ENCODE peak calls at places on chromosomes 1 and 21, in seven cellular contexts. P is IMR-90, D is heart left ventricle, F is Peyer's patch, I is HepG2, K is breast epithelium, Y is HCT116. B is an unnamed sample. For H3K4me1, the result is how much of the 10 kb centered on the place peaks cover.

GRCh38 chr1:209527993-209528392 is 55.5 kb upstream of the CAMK1G start:
- DNase-seq in P (no peak), D (no peak), F (no peak), I (peak), K (no peak), Y (no peak), B (no peak)

GRCh38 chr21:16330340-16331319 is 600.8 kb downstream of the USP25 start:
- DNase-seq in P (peak), D (no peak), F (no peak), I (peak), K (no peak), Y (peak), B (no peak)

GRCh38 chr1:26274801-26275425 is 5.0 kb upstream of the SH3BGRL3 start:
- DNase-seq in P (peak), D (peak), F (no peak), I (no peak), K (no peak), Y (no peak), B (no peak)

GRCh38 chr21:42597487-42598158 is 55.8 kb upstream of the PDE9A start:
- DNase-seq in P (no peak), D (no peak), F (no peak), I (no peak), K (no peak), Y (no peak), B (no peak)

GRCh38 chr1:182337736-182338571 is 53.6 kb downstream of the GLUL start:
- DNase-seq in P (no peak), D (no peak), F (no peak), I (no peak), K (no peak), Y (no peak), B (peak)

GRCh38 chr1:213371769-213372619 is 321.0 kb downstream of the RPS6KC1 start:
- DNase-seq in P (no peak), D (no peak), F (no peak), I (peak), K (no peak), Y (no peak), B (no peak)

GRCh38 chr21:27519357-27519756 is 552.5 kb upstream of the ADAMTS5 start:
- DNase-seq in P (peak), D (no peak), F (no peak), I (no peak), K (no peak), Y (no peak), B (no peak)

GRCh38 chr1:185823471-185823870 is 89.3 kb downstream of the HMCN1 start:
- DNase-seq in P (peak), D (no peak), F (no peak), I (no peak), K (no peak), Y (no peak), B (no peak)

GRCh38 chr1:86701731-86702130 is 2.6 kb upstream of the SH3GLB1 start:
- DNase-seq in P (no peak), D (no peak), F (no peak), I (no peak), K (no peak), Y (no peak), B (no peak)

GRCh38 chr1:176208034-176208433 is 948 bp upstream of the COP1 start:
- DNase-seq in P (no peak), D (no peak), F (no peak), I (no peak), K (no peak), Y (no peak), B (no peak)

GRCh38 chr1:158818560-158818959 is 12.6 kb upstream of the MNDA start:
- DNase-seq in P (no peak), D (no peak), F (no peak), I (no peak), K (no peak), Y (no peak), B (no peak)

GRCh38 chr1:26820784-26821269 is 5.7 kb upstream of the ZDHHC18 start:
- DNase-seq in P (no peak), D (no peak), F (peak), I (peak), K (no peak), Y (no peak), B (no peak)

GRCh38 chr1:152397474-152397873 is 16.6 kb downstream of the CRNN start:
- DNase-seq in P (no peak), D (no peak), F (no peak), I (peak), K (no peak), Y (peak), B (no peak)

GRCh38 chr1:40030528-40031135 is 9.9 kb upstream of the CAP1 start:
- DNase-seq in P (peak), D (no peak), F (no peak), I (no peak), K (peak), Y (no peak), B (no peak)

GRCh38 chr1:101316276-101316675 is 79.5 kb downstream of the S1PR1 start:
- DNase-seq in P (no peak), D (no peak), F (no peak), I (no peak), K (no peak), Y (no peak), B (no peak)

GRCh38 chr1:28097100-28097472 is 8.7 kb upstream of the EYA3 start:
- DNase-seq in P (no peak), D (no peak), F (no peak), I (no peak), K (no peak), Y (no peak), B (no peak)

GRCh38 chr1:167629681-167630567 is at the start of gene RCSD1:
- DNase-seq in P (no peak), D (peak), F (peak), I (no peak), K (no peak), Y (no peak), B (no peak)

GRCh38 chr1:151059342-151060240 is at the start of gene CDC42SE1:
- DNase-seq in P (peak), D (peak), F (peak), I (peak), K (peak), Y (peak), B (peak)

GRCh38 chr1:204130989-204131892 is 20.6 kb downstream of the ETNK2 start:
- DNase-seq in P (peak), D (peak), F (no peak), I (no peak), K (peak), Y (peak), B (peak)

GRCh38 chr1:61914823-61915482 is 172.7 kb downstream of the PATJ start:
- DNase-seq in P (no peak), D (no peak), F (no peak), I (peak), K (no peak), Y (peak), B (no peak)

GRCh38 chr1:235429143-235429542 is 61.9 kb downstream of the TBCE start:
- DNase-seq in P (no peak), D (no peak), F (no peak), I (no peak), K (no peak), Y (no peak), B (no peak)

GRCh38 chr1:13824626-13825025 is 124.6 kb downstream of the PRDM2 start:
- DNase-seq in P (no peak), D (no peak), F (no peak), I (no peak), K (no peak), Y (no peak), B (no peak)

GRCh38 chr1:32886012-32886827 is at the start of gene HPCA:
- DNase-seq in P (peak), D (peak), F (no peak), I (peak), K (no peak), Y (no peak), B (peak)

GRCh38 chr1:26027716-26028489 is 6.3 kb downstream of the EXTL1 start:
- DNase-seq in P (no peak), D (no peak), F (no peak), I (no peak), K (no peak), Y (no peak), B (no peak)

GRCh38 chr1:226736908-226737818 is 1.9 kb downstream of the ITPKB start:
- DNase-seq in P (peak), D (peak), F (peak), I (no peak), K (no peak), Y (no peak), B (peak)

GRCh38 chr21:34534522-34534921 is 22.5 kb upstream of the KCNE1 start:
- DNase-seq in P (no peak), D (no peak), F (no peak), I (peak), K (no peak), Y (no peak), B (no peak)

GRCh38 chr21:26506951-26507350 is 66.1 kb downstream of the CYYR1 start:
- DNase-seq in P (peak), D (no peak), F (no peak), I (no peak), K (no peak), Y (no peak), B (no peak)

GRCh38 chr1:171741872-171742576 is at the start of gene VAMP4:
- DNase-seq in P (peak), D (peak), F (peak), I (peak), K (peak), Y (peak), B (peak)

GRCh38 chr1:232571523-232571922 is 58.4 kb downstream of the SIPA1L2 start:
- DNase-seq in P (peak), D (no peak), F (no peak), I (no peak), K (no peak), Y (no peak), B (no peak)

GRCh38 chr1:49052102-49052501 is 275.4 kb upstream of the BEND5 start:
- DNase-seq in P (no peak), D (no peak), F (no peak), I (no peak), K (no peak), Y (no peak), B (no peak)

GRCh38 chr1:56450004-56450666 is 129.2 kb downstream of the PLPP3 start:
- DNase-seq in P (no peak), D (no peak), F (no peak), I (peak), K (no peak), Y (no peak), B (no peak)

GRCh38 chr1:56446531-56447098 is 132.7 kb downstream of the PLPP3 start:
- DNase-seq in P (peak), D (peak), F (no peak), I (no peak), K (no peak), Y (no peak), B (no peak)

GRCh38 chr1:56447732-56448276 is 131.6 kb downstream of the PLPP3 start:
- DNase-seq in P (no peak), D (no peak), F (no peak), I (no peak), K (no peak), Y (no peak), B (no peak)

GRCh38 chr1:56448529-56448928 is 130.8 kb downstream of the PLPP3 start:
- DNase-seq in P (no peak), D (no peak), F (no peak), I (no peak), K (no peak), Y (no peak), B (no peak)

GRCh38 chr1:56448937-56449336 is 130.4 kb downstream of the PLPP3 start:
- DNase-seq in P (peak), D (no peak), F (no peak), I (peak), K (no peak), Y (no peak), B (no peak)
- TF ChIP-seq POLR2A in P (no peak), D (no peak), F (no peak), I (no peak), K (no peak), Y (no peak), B (no peak)

DNA sequence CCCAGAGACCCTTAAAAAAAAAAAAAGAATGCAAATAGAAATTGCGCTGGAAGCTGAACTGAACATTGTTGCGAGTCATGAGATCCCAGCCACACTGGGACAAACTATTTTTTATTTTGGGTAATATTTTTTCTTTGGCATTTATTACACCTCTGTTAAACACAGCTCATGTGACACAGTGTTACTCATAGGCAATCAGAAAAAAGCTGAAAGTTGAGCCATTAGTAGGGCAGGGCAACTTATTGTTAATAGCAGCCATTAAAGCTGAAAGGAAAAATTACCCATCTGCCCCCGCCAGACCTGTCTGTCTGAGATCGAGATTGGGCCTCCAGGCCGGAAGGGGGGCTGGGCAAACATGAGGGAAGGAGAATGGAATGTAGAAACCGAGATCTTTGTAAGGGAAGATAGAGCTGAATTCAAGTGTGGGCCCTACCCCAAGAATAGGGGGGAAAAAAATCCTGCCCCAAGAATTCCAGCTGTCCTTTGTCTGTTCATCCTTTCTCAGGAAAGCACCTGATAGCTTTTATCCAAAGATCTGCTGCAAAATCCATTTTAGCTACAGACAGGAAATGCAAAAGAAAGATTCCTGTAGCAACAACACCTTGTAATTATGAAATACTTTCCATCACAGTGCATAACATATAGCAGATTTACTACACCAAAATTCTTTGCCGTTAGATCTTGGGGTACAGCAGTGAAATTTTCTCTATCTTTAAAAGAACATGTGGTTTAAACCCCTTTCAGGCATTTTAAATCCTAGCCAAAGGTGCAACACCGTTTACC is 212.8 kb downstream of the PBX1 start:
- DNase-seq in P (peak), D (no peak), F (no peak), I (no peak), K (no peak), Y (no peak), B (peak)
- H3K4me1 ChIP-seq in P (under half), D (under half), F (under half), I (under half), K (under half), Y (under half), B (half or more)

DNA sequence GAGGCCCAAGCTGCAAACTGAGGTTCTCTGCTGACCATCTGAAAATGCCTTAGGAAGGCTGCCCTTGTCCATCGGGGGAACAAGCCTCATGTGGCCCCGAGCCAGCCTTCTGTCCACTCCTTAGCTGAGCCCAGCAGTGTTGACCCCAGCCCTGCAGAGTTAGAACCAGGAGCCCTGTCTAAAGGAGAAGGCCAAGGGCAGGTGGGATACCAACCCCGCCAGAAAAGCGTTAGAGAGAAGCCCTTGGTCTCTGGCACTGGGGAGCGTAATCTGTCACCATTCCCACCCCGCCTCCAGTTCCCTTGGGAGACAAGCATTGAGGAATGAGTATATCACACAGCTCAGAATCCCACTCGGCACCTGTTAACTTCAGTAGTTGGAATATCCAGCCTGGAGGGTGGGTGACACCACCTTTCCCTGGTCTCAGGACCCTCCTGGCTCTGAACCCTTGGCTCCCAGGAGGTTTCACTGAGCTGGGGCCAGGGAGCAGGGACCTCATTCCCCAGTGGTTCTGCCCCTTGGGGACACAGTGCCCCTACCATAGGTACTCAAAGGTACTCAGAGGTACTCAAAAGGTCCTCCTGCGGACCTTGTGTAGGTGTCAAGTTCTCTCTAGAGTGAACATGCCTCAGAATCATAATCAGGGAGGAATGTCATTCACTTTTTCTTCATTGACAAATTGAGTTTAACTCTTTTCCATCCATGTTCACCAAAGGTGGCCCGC is 16.4 kb downstream of the ETS2 start:
- DNase-seq in P (no peak), D (no peak), F (no peak), I (no peak), K (no peak), Y (no peak), B (no peak)
- TF ChIP-seq POLR2A in P (no peak), D (no peak), F (no peak), I (no peak), K (no peak), Y (no peak), B (no peak)

GRCh38 chr1:81409875-81410274 is 390.9 kb upstream of the ADGRL2 start:
- DNase-seq in P (no peak), D (no peak), F (no peak), I (no peak), K (no peak), Y (no peak), B (no peak)

GRCh38 chr1:81410919-81411318 is 389.8 kb upstream of the ADGRL2 start:
- DNase-seq in P (no peak), D (no peak), F (no peak), I (no peak), K (no peak), Y (no peak), B (no peak)

GRCh38 chr1:81408404-81408803 is 392.3 kb upstream of the ADGRL2 start:
- DNase-seq in P (no peak), D (no peak), F (no peak), I (no peak), K (no peak), Y (no peak), B (no peak)

GRCh38 chr1:81409262-81409661 is 391.5 kb upstream of the ADGRL2 start:
- DNase-seq in P (no peak), D (no peak), F (no peak), I (no peak), K (no peak), Y (no peak), B (no peak)

GRCh38 chr1:81410351-81410750 is 390.4 kb upstream of the ADGRL2 start:
- DNase-seq in P (no peak), D (no peak), F (no peak), I (no peak), K (no peak), Y (no peak), B (no peak)
- H3K4me1 ChIP-seq in P (under half), D (under half), F (under half), I (under half), K (under half), Y (under half), B (under half)

GRCh38 chr21:45550552-45551210 is 8.4 kb upstream of the SLC19A1 start:
- DNase-seq in P (no peak), D (peak), F (peak), I (no peak), K (no peak), Y (no peak), B (peak)
- TF ChIP-seq POLR2A in P (no peak), D (no peak), F (no peak), I (no peak), K (no peak), Y (no peak), B (no peak)

GRCh38 chr1:165897326-165898303 is 70.2 kb downstream of the UCK2 start:
- DNase-seq in P (peak), D (no peak), F (no peak), I (no peak), K (no peak), Y (no peak), B (no peak)
- H3K4me1 ChIP-seq in P (half or more), D (under half), F (under half), I (under half), K (under half), Y (under half), B (under half)

GRCh38 chr1:114670083-114671010 is 498 bp upstream of the DENND2C start:
- DNase-seq in P (peak), D (peak), F (peak), I (peak), K (peak), Y (peak), B (peak)
- TF ChIP-seq POLR2A in P (peak), D (peak), F (peak), I (peak), K (no peak), Y (peak), B (peak)